ENCODE peak calls at places on chromosomes 16 and 17, in four cellular contexts. T is left lung; F is colonic mucosa; B is CD4-positive, alpha-beta memory T cell. U is an unnamed sample.

GRCh38 chr16:75251280-75252048 is at the start of gene BCAR1:
- DNase-seq in T (peak; percentile 92), F (peak; percentile 91), B (no peak), U (no peak)

GRCh38 chr17:83198366-83199341 is 119.2 kb downstream of the METRNL start:
- DNase-seq in T (peak; percentile 76), F (no peak), B (no peak), U (no peak)

GRCh38 chr17:68238894-68239293 is 8.9 kb upstream of the AMZ2 start:
- DNase-seq in B (no peak), F (no peak), T (no peak), U (no peak)

GRCh38 chr17:41464682-41465081 is 2.5 kb downstream of the KRT32 start:
- DNase-seq in F (no peak), B (no peak), T (no peak), U (no peak)

GRCh38 chr17:75034236-75034908 is 12.4 kb downstream of the ATP5PD start:
- DNase-seq in F (peak; percentile 94), B (peak; percentile 76), T (peak; percentile 90), U (peak; percentile 82)

GRCh38 chr16:48317614-48318013 is 67.6 kb downstream of the SIAH1 start:
- DNase-seq in B (no peak), F (no peak), T (no peak), U (no peak)

GRCh38 chr17:77726549-77726957 is 231.9 kb upstream of the TNRC6C start:
- DNase-seq in T (no peak), F (peak; percentile 11), B (no peak), U (no peak)

GRCh38 chr16:707062-707538 is 1.5 kb upstream of the FBXL16 start:
- DNase-seq in B (no peak), T (no peak), F (no peak), U (no peak)

GRCh38 chr16:2952679-2953078 is 11.4 kb upstream of the KREMEN2 start:
- DNase-seq in F (no peak), B (no peak), T (no peak), U (no peak)

GRCh38 chr16:12459401-12459791 is 344.3 kb downstream of the CPPED1 start:
- DNase-seq in B (no peak), T (peak; percentile 82), F (peak; percentile 20), U (no peak)

GRCh38 chr16:87581867-87582220 is 20.5 kb upstream of the JPH3 start:
- DNase-seq in T (peak; percentile 33), F (peak; percentile 65), B (no peak), U (no peak)

GRCh38 chr16:85047867-85048455 is 20.4 kb downstream of the KIAA0513 start:
- DNase-seq in F (peak; percentile 86), B (no peak), T (no peak), U (no peak)

GRCh38 chr17:8698142-8699050 is 46.2 kb downstream of the CCDC42 start:
- DNase-seq in B (no peak), T (no peak), F (peak; percentile 32), U (no peak)

GRCh38 chr16:12503201-12503600 is 300.5 kb downstream of the CPPED1 start:
- DNase-seq in T (no peak), F (no peak), B (no peak), U (no peak)

GRCh38 chr16:72873853-72874252 is 174.1 kb downstream of the ZFHX3 start:
- DNase-seq in T (no peak), B (no peak), F (no peak), U (no peak)

GRCh38 chr16:49284962-49285361 is 3.3 kb upstream of the CBLN1 start:
- DNase-seq in F (no peak), T (no peak), B (no peak), U (no peak)

GRCh38 chr17:79340286-79340685 is 265.7 kb downstream of the ENGASE start:
- DNase-seq in F (no peak), T (peak; percentile 8), B (no peak), U (no peak)

GRCh38 chr16:3514621-3515020 is 13.8 kb downstream of the CLUAP1 start:
- DNase-seq in F (no peak), B (no peak), T (no peak), U (no peak)

GRCh38 chr17:80890551-80890930 is 101.1 kb upstream of the CHMP6 start:
- DNase-seq in T (no peak), B (no peak), F (no peak), U (no peak)

GRCh38 chr16:83305092-83305491 is 502.7 kb upstream of the HSBP1 start:
- DNase-seq in F (no peak), T (no peak), B (no peak), U (no peak)

GRCh38 chr16:27811881-27812280 is 251.6 kb downstream of the GSG1L start:
- DNase-seq in F (no peak), B (no peak), T (no peak), U (no peak)

GRCh38 chr17:22138861-22139469 is 446.6 kb downstream of the KCNJ18 start:
- DNase-seq in F (no peak), T (no peak), B (no peak), U (no peak)

GRCh38 chr17:49020609-49021008 is 23.4 kb downstream of the IGF2BP1 start:
- DNase-seq in F (no peak), T (no peak), B (no peak), U (no peak)

GRCh38 chr17:49015924-49016774 is 19.0 kb downstream of the IGF2BP1 start:
- DNase-seq in B (no peak), T (no peak), F (no peak), U (no peak)

GRCh38 chr17:49016775-49017463 is 19.7 kb downstream of the IGF2BP1 start:
- DNase-seq in F (peak; percentile 44), B (no peak), T (no peak), U (no peak)

GRCh38 chr17:49018673-49019215 is 21.6 kb downstream of the IGF2BP1 start:
- DNase-seq in B (no peak), F (no peak), T (no peak), U (no peak)

GRCh38 chr17:49018116-49018612 is 21.0 kb downstream of the IGF2BP1 start:
- DNase-seq in F (no peak), B (no peak), T (no peak), U (no peak)
- H3K4me1 ChIP-seq in F (peaks cover 5% of the 10 kb centered on the region), B (no peaks in the 10 kb centered on the region), T (no peaks in the 10 kb centered on the region), U (peaks cover 22% of the 10 kb centered on the region)

GRCh38 chr17:3961564-3962047 is 2.6 kb downstream of the ATP2A3 start:
- DNase-seq in F (peak; percentile 74), B (peak; percentile 31), T (no peak), U (no peak)
- H3K4me1 ChIP-seq in F (peaks cover 39% of the 10 kb centered on the region), B (peaks cover 69% of the 10 kb centered on the region), T (peaks cover 9% of the 10 kb centered on the region), U (peaks cover 8% of the 10 kb centered on the region)

DNA sequence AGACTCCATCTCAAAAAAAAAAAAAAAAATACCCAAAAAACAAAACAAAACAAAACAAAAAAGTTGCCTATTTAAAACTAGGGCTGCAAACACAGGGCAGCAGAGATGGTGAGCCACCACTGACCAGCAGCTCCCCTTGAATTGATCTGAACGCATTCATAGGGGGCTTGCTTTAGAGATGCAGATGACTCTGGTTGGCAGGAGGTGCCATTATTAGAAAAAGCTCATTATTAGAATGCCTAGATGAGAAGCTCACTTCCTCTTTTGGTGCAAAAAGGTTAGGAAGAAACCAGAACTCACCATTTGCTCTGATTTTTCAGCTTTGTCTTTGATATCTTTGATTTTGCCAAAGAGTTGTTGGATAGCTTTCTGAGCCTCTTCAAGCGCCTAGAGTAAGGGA is 53.1 kb downstream of the VPS53 start:
- DNase-seq in B (no peak), F (no peak), T (no peak), U (no peak)
- H3K4me1 ChIP-seq in B (no peaks in the 10 kb centered on the region), F (no peaks in the 10 kb centered on the region), T (no peaks in the 10 kb centered on the region), U (peaks cover 4% of the 10 kb centered on the region)

GRCh38 chr16:56286819-56287218 is 95.5 kb downstream of the GNAO1 start:
- DNase-seq in F (no peak), T (no peak), B (no peak), U (no peak)

GRCh38 chr16:56282455-56282854 is 91.2 kb downstream of the GNAO1 start:
- DNase-seq in B (no peak), T (no peak), F (no peak), U (no peak)

GRCh38 chr16:56288019-56288418 is 96.7 kb downstream of the GNAO1 start:
- DNase-seq in F (no peak), T (no peak), B (no peak), U (no peak)

GRCh38 chr16:56281256-56281805 is 90.0 kb downstream of the GNAO1 start:
- DNase-seq in F (no peak), T (no peak), B (no peak), U (peak; percentile 93)

GRCh38 chr16:56284521-56284920 is 93.2 kb downstream of the GNAO1 start:
- DNase-seq in B (no peak), T (no peak), F (no peak), U (no peak)
- H3K4me1 ChIP-seq in B (peaks cover 12% of the 10 kb centered on the region), T (no peaks in the 10 kb centered on the region), F (no peaks in the 10 kb centered on the region), U (peaks cover 17% of the 10 kb centered on the region)

GRCh38 chr17:7166873-7167272 is 12.3 kb downstream of the ASGR1 start:
- DNase-seq in B (no peak), T (no peak), F (no peak), U (no peak)
- H3K4me1 ChIP-seq in B (no peaks in the 10 kb centered on the region), T (no peaks in the 10 kb centered on the region), F (no peaks in the 10 kb centered on the region), U (peaks cover 1% of the 10 kb centered on the region)

DNA sequence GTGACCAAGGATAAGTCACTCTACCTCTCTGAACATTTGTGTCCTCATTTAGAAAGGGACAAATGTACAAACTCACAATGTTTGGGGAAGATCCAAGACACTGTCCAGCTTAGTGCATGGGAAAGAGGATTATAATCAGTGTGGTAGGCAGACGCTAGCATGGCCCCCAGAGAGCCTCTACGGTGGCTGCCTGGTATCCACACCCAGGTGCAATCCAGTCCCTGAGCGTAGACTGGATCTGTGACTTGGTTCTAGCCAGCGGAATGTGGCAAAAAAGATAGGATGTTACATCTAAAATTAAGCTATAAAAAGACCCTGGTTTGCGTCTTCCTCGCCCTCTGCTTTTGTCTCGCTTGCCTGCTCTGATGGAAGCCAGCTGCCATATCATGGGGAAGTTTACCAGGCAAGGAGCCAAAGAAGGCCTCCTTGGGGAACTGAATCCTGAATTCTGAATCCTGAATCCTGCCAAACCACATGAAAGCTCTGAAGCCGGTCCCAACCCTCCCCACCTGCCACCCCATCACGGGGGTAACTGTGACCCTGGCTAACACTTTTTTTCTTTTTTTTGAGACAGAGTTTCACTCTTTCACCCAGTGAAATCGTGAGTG is 51.6 kb downstream of the PLXDC1 start:
- DNase-seq in B (no peak), T (no peak), F (peak; percentile 56), U (no peak)
- H3K4me1 ChIP-seq in B (peaks cover 46% of the 10 kb centered on the region), T (peaks cover 13% of the 10 kb centered on the region), F (no peaks in the 10 kb centered on the region), U (peaks cover 1% of the 10 kb centered on the region)

GRCh38 chr17:27895110-27895895 is 2.1 kb upstream of the LYRM9 start:
- DNase-seq in B (no peak), T (no peak), F (no peak), U (no peak)

GRCh38 chr17:27898096-27898495 is 4.9 kb upstream of the LYRM9 start:
- DNase-seq in T (no peak), F (no peak), B (no peak), U (no peak)

GRCh38 chr17:27893834-27894503 is 804 bp upstream of the LYRM9 start:
- DNase-seq in F (no peak), T (no peak), B (no peak), U (no peak)

GRCh38 chr17:27895940-27896535 is 2.9 kb upstream of the LYRM9 start:
- DNase-seq in F (no peak), T (no peak), B (no peak), U (no peak)

DNA sequence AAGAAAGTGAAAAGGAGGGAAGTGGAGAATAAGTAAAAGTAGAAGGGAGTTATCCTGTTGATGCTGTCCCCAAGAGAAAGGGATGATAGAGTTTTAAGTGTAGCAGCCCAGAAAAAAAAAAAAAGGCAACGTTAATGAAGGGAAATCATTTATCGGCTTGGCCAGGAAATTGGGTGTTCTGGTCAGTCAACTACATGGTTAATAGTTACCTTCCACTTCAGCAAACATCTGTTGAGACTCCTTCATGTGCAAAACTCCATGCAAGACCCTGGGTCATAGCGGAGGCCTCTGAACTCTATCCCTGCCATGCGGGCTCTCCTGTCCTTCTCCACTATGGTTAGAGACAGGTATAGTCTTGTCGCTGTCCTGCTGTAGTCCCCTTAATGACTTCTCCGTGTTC is 3.5 kb upstream of the LYRM9 start:
- DNase-seq in B (no peak), F (no peak), T (no peak), U (no peak)
- H3K4me1 ChIP-seq in B (peaks cover 14% of the 10 kb centered on the region), F (no peaks in the 10 kb centered on the region), T (peaks cover 3% of the 10 kb centered on the region), U (peaks cover 2% of the 10 kb centered on the region)

U was measured in iPS DF 6.9.